ENCODE peak calls at places on chromosomes 4 and X, in six cellular contexts. L is adrenal gland, F is GM12878, C is tibial nerve, N is left lung, A is neural progenitor cell. Y is an unnamed sample.

GRCh38 chrX:15497865-15498264 is 2.7 kb upstream of the BMX start:
- DNase-seq in L (peak), C (peak), F (no peak), N (no peak), A (peak), Y (no peak)

GRCh38 chr4:78518551-78518950 is 33.0 kb upstream of the ANXA3 start:
- DNase-seq in C (no peak), L (no peak), N (no peak), F (no peak), A (no peak), Y (no peak)

GRCh38 chr4:5722328-5722727 is 11.3 kb downstream of the EVC start:
- DNase-seq in C (no peak), A (no peak), L (no peak), F (no peak), N (no peak), Y (no peak)

GRCh38 chrX:41661366-41662095 is 27.2 kb upstream of the GPR34 start:
- DNase-seq in C (no peak), F (no peak), N (no peak), L (no peak), A (no peak), Y (no peak)

GRCh38 chr4:8409271-8410065 is 31.1 kb downstream of the ACOX3 start:
- DNase-seq in A (no peak), L (no peak), C (no peak), F (no peak), N (no peak), Y (no peak)

GRCh38 chr4:1749826-1750225 is 28.5 kb downstream of the TACC3 start:
- DNase-seq in A (no peak), F (no peak), C (no peak), N (no peak), L (no peak), Y (no peak)

GRCh38 chr4:22483551-22483981 is 32.3 kb downstream of the ADGRA3 start:
- DNase-seq in C (no peak), L (no peak), N (no peak), F (peak), A (no peak), Y (no peak)

GRCh38 chrX:66014084-66014483 is 25.8 kb downstream of the VSIG4 start:
- DNase-seq in A (no peak), N (no peak), F (no peak), L (no peak), C (no peak), Y (no peak)

GRCh38 chr4:6476893-6477292 is 4.5 kb upstream of the PPP2R2C start:
- DNase-seq in L (peak), A (no peak), N (no peak), C (no peak), F (no peak), Y (no peak)

GRCh38 chr4:142824368-142824767 is 21.7 kb downstream of the INPP4B start:
- DNase-seq in F (no peak), A (no peak), C (no peak), L (no peak), N (no peak), Y (no peak)

GRCh38 chr4:169243808-169244207 is 26.9 kb downstream of the SH3RF1 start:
- DNase-seq in C (no peak), L (no peak), F (no peak), N (no peak), A (peak), Y (no peak)

DNA sequence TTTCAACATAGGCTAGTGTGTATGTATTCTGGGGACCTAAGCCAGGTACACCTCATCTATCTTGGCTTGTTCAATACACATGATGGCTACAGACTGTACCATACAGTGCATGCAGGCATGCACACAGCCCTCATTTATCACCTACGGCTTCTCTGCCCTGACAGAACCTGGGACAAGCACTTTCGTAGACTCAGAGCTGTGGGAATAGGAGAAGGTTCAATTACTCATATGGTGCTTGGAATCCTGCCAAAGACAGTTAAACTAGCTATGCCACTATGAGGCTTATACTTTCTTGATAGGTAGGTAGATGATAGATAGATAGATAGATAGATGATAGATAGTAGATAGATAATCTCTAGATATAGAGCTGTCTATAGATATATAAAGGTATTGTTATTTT is 457.2 kb downstream of the GALNTL6 start:
- DNase-seq in L (no peak), C (no peak), A (no peak), N (no peak), F (no peak), Y (no peak)
- TF ChIP-seq CTCF in L (no peak), C (no peak), A (no peak), N (no peak), F (no peak), Y (no peak)

DNA sequence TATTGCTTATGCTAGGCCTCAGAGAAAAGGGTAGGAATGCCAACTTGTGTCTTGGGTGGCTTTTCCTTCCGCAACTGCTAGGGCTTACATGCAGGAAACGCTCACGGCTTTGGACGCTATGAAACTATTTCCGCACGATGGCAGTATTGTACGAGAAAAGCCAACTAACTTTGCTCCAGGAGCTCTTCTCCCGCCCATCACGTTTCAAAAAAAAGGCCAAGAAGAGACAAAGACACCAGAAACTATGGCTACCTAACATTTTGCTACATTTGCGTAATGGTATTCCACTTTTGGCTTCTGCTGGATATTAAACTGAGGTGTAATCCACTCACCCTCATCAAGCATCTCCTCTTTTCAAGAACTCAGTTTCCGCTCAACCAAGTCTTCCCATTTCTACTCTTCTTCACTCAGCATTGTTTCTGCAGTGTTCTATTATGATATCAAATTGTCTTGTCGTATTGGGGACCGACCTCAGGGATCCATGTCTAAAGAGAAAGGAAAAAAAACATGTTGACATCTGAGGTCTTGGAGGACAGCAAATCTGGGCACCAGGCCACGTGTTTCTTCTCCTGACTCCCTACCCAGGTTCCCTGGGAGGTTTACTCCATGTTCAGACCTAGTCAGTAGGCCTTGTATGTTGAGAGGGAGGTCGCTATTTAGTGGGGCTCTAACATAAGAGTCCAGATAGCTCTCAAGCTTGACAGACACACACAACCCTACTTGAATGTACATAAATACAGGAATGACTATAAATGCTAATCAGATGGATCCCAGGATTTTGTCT is 239.4 kb upstream of the STK26 start:
- DNase-seq in N (no peak), L (no peak), A (no peak), C (no peak), F (peak), Y (no peak)
- TF ChIP-seq CTCF in N (no peak), L (peak), A (no peak), C (peak), F (peak), Y (no peak)

DNA sequence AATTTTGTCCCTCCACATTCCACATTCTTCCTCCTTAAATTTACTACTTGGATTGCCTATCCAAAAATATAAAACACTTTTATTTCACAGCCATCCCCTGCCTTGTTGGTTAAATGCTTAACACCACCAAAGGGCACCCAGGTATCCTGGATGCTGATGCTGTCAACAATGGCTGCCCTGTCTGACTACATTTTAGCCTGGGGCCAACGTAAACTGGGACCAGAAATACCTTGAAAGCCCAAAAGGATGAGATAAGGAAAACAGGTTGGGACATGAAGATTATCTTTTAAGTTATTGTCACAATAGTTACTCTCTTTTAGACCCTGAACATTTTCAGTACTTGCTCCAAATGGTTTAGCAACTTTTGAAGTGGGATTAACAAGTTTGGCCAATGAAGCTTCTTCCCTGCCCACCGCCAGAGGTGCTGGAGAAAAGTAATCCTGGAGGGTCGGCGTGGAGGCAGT is 775 bp upstream of the YIPF6 start:
- DNase-seq in N (no peak), C (no peak), A (no peak), F (no peak), L (no peak), Y (no peak)
- TF ChIP-seq CTCF in N (no peak), C (no peak), A (peak), F (no peak), L (no peak), Y (peak)

DNA sequence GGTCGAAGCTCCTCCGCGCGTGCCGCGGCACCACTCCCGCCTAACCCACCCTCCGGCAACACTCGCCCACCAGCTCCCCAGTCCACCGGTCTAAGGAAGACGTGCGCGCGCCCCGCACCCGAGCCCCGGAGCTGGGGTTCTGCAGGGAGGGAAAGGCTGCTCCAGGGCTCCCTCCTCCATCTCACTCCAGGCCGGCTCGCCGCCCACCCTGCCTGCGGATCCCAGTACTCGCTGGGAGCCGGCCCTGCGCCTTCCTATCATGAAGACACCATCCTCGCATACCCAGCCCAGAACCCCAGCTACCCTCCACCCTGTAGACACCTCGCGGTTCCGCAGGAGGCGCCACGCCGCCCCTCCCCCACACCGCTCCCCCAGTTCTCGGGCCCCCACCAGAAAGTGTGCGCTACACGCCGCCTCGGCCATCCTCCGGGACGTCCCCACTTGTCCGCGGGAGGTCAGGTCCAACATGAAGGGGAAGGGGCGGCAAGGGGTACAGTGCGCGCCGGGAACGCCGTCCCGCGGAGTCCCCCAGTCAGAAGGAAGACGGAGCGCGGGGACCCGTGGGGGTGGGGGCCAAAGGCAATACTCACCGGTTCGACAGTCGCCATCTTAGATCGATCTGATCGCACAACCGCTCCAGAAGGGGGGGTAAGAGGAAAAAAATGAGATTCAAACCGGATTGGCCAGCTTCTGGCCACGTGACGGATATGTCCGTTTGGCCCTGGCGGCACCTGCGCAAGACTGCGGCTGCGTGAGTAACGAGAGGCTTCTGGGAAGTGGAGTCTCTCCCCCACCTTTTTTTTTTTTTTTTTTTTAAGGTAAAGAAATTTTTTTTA is at the start of gene EIF4E:
- DNase-seq in L (peak), F (peak), C (peak), N (peak), A (peak), Y (peak)
- TF ChIP-seq CTCF in L (no peak), F (peak), C (peak), N (peak), A (peak), Y (peak)

GRCh38 chr4:18075823-18076433 is 54.4 kb upstream of the LCORL start:
- DNase-seq in L (peak), N (peak), A (peak), C (peak), F (no peak), Y (no peak)
- TF ChIP-seq CTCF in L (peak), N (no peak), A (peak), C (peak), F (peak), Y (peak)

GRCh38 chr4:26594371-26594770 is 10.5 kb downstream of the TBC1D19 start:
- DNase-seq in L (no peak), C (no peak), F (no peak), N (no peak), A (no peak), Y (no peak)

GRCh38 chr4:26584725-26585124 is 841 bp downstream of the TBC1D19 start:
- DNase-seq in C (no peak), N (no peak), L (no peak), A (no peak), F (no peak), Y (no peak)

GRCh38 chr4:26594778-26595177 is 10.9 kb downstream of the TBC1D19 start:
- DNase-seq in F (no peak), L (no peak), C (no peak), N (no peak), A (no peak), Y (no peak)

GRCh38 chr4:26590639-26591038 is 6.8 kb downstream of the TBC1D19 start:
- DNase-seq in L (no peak), F (no peak), N (no peak), A (no peak), C (no peak), Y (no peak)

DNA sequence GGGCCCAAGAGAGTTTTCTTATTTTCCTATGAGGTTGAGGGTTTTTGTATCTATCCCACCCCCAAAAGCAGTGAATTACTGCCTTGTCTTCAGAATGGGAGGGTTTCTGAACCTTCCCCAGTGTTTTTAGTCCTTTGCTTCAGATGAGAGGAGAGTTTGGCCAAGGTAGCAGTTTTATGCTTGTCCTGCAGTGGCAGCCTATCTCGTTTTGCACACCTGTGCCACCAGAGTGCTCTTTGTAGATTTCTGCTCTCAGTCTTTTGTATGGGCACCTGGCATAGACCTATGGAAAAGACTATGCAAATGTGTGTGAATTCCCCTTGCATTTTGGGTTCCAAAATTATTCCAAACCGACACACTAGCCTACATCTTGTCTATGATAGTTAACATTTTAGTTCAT is 5.8 kb downstream of the TBC1D19 start:
- DNase-seq in C (no peak), A (no peak), F (no peak), N (no peak), L (no peak), Y (no peak)
- TF ChIP-seq CTCF in C (no peak), A (no peak), F (no peak), N (no peak), L (no peak), Y (no peak)

GRCh38 chr4:67700874-67701850 is at the start of gene UBA6:
- DNase-seq in N (peak), F (peak), C (peak), L (peak), A (peak), Y (peak)
- TF ChIP-seq CTCF in N (peak), F (peak), C (peak), L (peak), A (peak), Y (peak)

GRCh38 chr4:54104907-54105306 is 4.9 kb downstream of the GSX2 start:
- DNase-seq in N (no peak), C (no peak), F (no peak), A (no peak), L (no peak), Y (no peak)

GRCh38 chr4:54110019-54110416 is 10.1 kb downstream of the GSX2 start:
- DNase-seq in L (no peak), F (no peak), C (no peak), N (no peak), A (peak), Y (no peak)

GRCh38 chr4:54103190-54103574 is 3.2 kb downstream of the GSX2 start:
- DNase-seq in N (no peak), A (peak), L (no peak), C (no peak), F (no peak), Y (no peak)

GRCh38 chr4:54109226-54110018 is 9.5 kb downstream of the GSX2 start:
- DNase-seq in A (peak), N (no peak), L (no peak), C (no peak), F (no peak), Y (no peak)

DNA sequence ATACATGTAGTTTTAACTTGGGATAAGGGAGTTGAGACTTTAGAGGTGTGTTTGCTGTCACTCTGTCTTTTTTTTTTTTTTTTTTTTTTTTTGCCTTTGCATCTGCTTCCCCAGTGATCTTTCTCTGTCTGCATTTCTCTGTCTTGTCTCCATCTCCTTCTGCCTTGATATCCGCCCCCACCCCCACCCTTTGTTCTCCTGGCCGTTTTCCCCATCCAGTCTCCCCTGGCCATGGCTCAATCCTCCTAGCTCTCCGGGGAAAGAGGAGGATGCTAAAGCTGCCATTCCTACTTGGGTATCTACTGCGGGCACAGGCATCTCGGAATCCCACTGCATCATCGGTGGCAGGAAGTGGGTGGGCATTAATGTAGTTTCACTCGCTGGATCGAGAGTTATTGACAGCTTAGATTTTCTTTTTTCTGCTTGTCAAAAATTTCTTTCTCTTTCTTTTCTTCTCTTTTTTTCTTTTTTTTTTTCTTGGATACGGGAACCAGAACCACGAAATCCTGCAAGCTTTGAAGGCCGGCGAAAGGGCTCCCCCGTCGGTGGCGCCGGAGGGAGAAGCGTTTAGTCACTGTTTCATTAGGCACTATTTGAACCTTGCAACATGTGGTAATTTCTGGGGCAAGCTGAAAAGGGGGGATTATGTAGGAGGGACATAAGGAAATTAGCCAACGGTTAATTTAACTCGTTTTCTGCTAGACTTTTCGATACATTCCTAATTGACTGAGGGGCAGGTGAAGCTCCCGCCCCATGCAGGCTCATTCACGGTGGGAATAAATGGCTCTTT is 8.2 kb downstream of the GSX2 start:
- DNase-seq in A (peak), F (no peak), N (no peak), C (no peak), L (no peak), Y (no peak)
- TF ChIP-seq CTCF in A (peak), F (no peak), N (no peak), C (no peak), L (no peak), Y (peak)